ENCODE peak calls at places on chromosomes 3 and 15, in seven cellular contexts. P, F, T, G, U, H and V are unnamed samples.
A peak's percentile ranks its signal among the peaks of the same experiment; 100 is the strongest.

GRCh38 chr3:179037361-179037760 is 34.2 kb downstream of the ZMAT3 start:
- DNase-seq in H (peak; percentile 78), F (peak; percentile 48), U (no peak), G (peak; percentile 48), P (peak; percentile 77), T (peak; percentile 53), V (no peak)

GRCh38 chr3:136929984-136930671 is 27.7 kb upstream of the IL20RB start:
- DNase-seq in U (peak; percentile 45), G (peak; percentile 53), H (no peak), F (peak; percentile 44), P (peak; percentile 63), T (peak; percentile 65), V (peak; percentile 46)

GRCh38 chr3:139654637-139655365 is 23.0 kb downstream of the NMNAT3 start:
- DNase-seq in H (no peak), U (no peak), P (no peak), F (no peak), T (no peak), G (no peak), V (no peak)

GRCh38 chr3:12638105-12638504 is 25.8 kb downstream of the RAF1 start:
- DNase-seq in P (peak; percentile 25), T (no peak), F (no peak), U (no peak), H (no peak), G (no peak), V (no peak)

GRCh38 chr3:51353566-51354140 is 31.4 kb upstream of the MANF start:
- DNase-seq in T (no peak), F (no peak), U (no peak), P (no peak), G (no peak), H (no peak), V (no peak)

GRCh38 chr3:12235691-12236090 is 53.2 kb upstream of the PPARG start:
- DNase-seq in P (peak; percentile 71), T (no peak), F (no peak), G (no peak), U (peak; percentile 9), H (no peak), V (no peak)

GRCh38 chr15:94324117-94324826 is 92.9 kb downstream of the MCTP2 start:
- DNase-seq in F (peak; percentile 21), T (peak; percentile 20), P (peak; percentile 77), H (no peak), G (no peak), U (peak; percentile 83), V (no peak)

GRCh38 chr3:10423171-10423882 is 82.1 kb downstream of the ATP2B2 start:
- DNase-seq in G (no peak), U (no peak), P (no peak), F (no peak), T (no peak), H (no peak), V (no peak)

GRCh38 chr3:134322286-134322685 is 52.0 kb downstream of the AMOTL2 start:
- DNase-seq in T (no peak), G (no peak), U (no peak), H (no peak), F (no peak), P (no peak), V (no peak)

GRCh38 chr3:69370156-69370944 is 15.5 kb downstream of the FRMD4B start:
- DNase-seq in H (peak; percentile 95), F (peak; percentile 69), T (peak; percentile 79), G (peak; percentile 88), P (no peak), U (no peak), V (peak; percentile 46)

GRCh38 chr15:57146394-57147140 is 228.1 kb downstream of the TCF12 start:
- DNase-seq in F (no peak), G (no peak), H (no peak), T (peak; percentile 27), U (peak; percentile 77), P (peak; percentile 62), V (no peak)

GRCh38 chr3:133376805-133377204 is 23.1 kb upstream of the BFSP2 start:
- DNase-seq in F (no peak), P (no peak), T (no peak), G (no peak), U (peak; percentile 13), H (no peak), V (no peak)

GRCh38 chr3:190970560-190970959 is 108.1 kb upstream of the GMNC start:
- DNase-seq in T (no peak), P (no peak), H (no peak), U (no peak), F (no peak), G (no peak), V (no peak)

GRCh38 chr15:74201656-74202420 is 749 bp downstream of the STRA6 start:
- DNase-seq in H (no peak), U (no peak), T (no peak), P (peak; percentile 41), G (no peak), F (no peak), V (no peak)

GRCh38 chr3:175260145-175260794 is 401.1 kb downstream of the NAALADL2 start:
- DNase-seq in U (no peak), G (no peak), P (peak; percentile 19), H (no peak), T (no peak), F (no peak), V (no peak)

GRCh38 chr3:51355891-51356578 is 29.1 kb upstream of the MANF start:
- DNase-seq in F (no peak), T (no peak), U (no peak), P (no peak), H (no peak), G (no peak), V (no peak)

GRCh38 chr3:16512435-16513140 is 911 bp downstream of the RFTN1 start:
- DNase-seq in G (peak; percentile 67), H (peak; percentile 91), F (peak; percentile 41), P (no peak), T (peak; percentile 58), U (no peak), V (peak; percentile 41)

GRCh38 chr3:184361532-184361931 is at the start of the genes CLCN2 and POLR2H:
- DNase-seq in G (peak; percentile 54), H (no peak), F (peak; percentile 64), T (peak; percentile 65), P (peak; percentile 63), U (peak; percentile 73), V (no peak)

GRCh38 chr15:32982001-32982400 is 212.5 kb downstream of the FMN1 start:
- DNase-seq in U (peak; percentile 40), G (no peak), F (no peak), T (no peak), H (no peak), P (no peak), V (no peak)

GRCh38 chr3:50422153-50422552 is 62.8 kb upstream of the TMEM115 start:
- DNase-seq in G (no peak), H (no peak), P (no peak), U (no peak), T (no peak), F (no peak), V (no peak)

GRCh38 chr3:143578810-143579425 is 269.4 kb downstream of the SLC9A9 start:
- DNase-seq in U (peak; percentile 39), F (no peak), G (no peak), H (no peak), T (no peak), P (no peak), V (no peak)

GRCh38 chr3:52891615-52892081 is 5.7 kb downstream of the STIMATE start:
- DNase-seq in P (no peak), H (no peak), G (no peak), T (no peak), U (no peak), F (no peak), V (no peak)

GRCh38 chr15:37135225-37135624 is 34.9 kb upstream of the MEIS2 start:
- DNase-seq in H (no peak), U (peak; percentile 37), P (peak; percentile 22), T (no peak), F (no peak), G (no peak), V (no peak)

DNA sequence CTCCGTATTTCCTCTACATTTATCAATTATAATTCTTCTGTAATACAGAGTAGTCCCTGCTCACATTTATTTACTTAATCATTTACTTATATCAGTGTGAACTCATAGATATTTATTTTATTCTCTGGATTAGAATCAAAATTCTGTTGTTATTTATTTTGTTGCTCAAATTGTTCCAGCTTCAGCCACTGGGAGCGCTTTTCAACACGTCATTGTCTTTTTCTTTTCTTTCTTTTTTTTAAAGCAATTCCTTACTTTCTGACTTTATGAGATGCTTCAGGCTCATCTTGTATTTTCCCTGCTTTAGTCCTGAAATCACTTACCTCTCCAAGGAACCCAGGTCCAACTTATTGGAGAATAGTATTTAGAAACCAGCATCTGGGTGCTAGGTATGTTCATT is 53.4 kb downstream of the GLCE start:
- DNase-seq in T (no peak), U (no peak), P (no peak), G (no peak), F (no peak), H (no peak), V (no peak)
- H3K9me3 ChIP-seq in T (no peaks in the 10 kb centered on the region), U (no peaks in the 10 kb centered on the region), P (peaks cover 3% of the 10 kb centered on the region), G (no peaks in the 10 kb centered on the region), F (no peaks in the 10 kb centered on the region), H (no peaks in the 10 kb centered on the region), V (no peaks in the 10 kb centered on the region)

DNA sequence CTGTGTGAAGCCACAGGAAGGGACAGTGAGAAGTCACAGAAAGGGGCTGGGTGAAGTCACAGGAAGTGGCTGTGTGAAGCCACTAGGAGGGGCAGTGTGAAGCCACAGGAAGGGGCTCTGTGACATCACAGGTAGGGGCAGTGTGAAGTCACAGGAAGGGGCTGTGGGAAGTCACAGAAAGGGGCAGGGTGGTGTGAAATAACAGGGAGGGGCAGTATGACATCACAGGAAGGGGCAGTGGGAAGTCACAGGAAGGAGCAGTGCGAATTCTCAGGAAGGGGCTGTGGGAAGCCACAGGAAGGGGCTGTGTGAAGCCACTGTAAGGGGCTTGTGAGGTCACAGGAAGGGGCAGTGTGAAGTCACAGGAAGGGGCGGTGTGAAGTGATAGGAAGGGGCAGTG is 35.9 kb downstream of the GASK1A start:
- DNase-seq in T (no peak), F (no peak), H (no peak), U (no peak), G (no peak), P (no peak), V (no peak)
- H3K9me3 ChIP-seq in T (no peaks in the 10 kb centered on the region), F (no peaks in the 10 kb centered on the region), H (peaks cover 48% of the 10 kb centered on the region), U (no peaks in the 10 kb centered on the region), G (no peaks in the 10 kb centered on the region), P (no peaks in the 10 kb centered on the region), V (no peaks in the 10 kb centered on the region)

DNA sequence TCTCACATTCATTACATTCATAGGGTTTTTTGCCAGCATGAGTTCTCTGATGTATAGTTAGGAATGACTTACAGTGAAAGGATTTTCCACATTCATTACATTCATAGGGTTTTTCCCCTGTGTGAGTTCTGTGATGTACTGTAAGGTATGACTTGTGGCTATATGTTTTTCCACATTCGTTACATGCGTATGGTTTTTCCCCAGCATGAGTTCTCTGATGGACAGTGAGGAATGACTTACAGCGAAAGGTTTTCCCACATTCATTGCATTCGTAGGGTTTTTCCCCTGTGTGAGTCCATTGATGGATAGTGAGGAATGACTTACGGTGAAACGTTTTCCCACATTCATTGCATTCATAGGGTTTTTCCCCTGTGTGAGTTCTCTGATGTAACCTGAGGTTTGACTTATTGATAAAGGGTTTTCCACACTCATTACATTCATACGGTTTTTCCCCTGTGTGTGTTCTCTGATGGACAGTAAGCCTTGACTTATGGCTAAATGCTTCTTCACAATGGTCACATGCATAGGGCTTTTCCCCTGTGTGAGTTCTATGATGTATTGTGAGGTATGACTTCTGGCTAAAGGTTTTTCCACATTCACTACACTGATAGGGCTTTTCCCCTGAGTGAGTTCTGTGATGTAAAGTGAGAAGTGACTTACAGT is 47.4 kb downstream of the ZNF717 start:
- DNase-seq in P (peak; percentile 38), H (no peak), T (no peak), F (no peak), U (peak; percentile 2), G (no peak), V (no peak)
- H3K9me3 ChIP-seq in P (peaks cover 92% of the 10 kb centered on the region), H (peaks cover 100% of the 10 kb centered on the region), T (peaks cover 78% of the 10 kb centered on the region), F (peaks cover 74% of the 10 kb centered on the region), U (no peaks in the 10 kb centered on the region), G (peaks cover 100% of the 10 kb centered on the region), V (peaks cover 9% of the 10 kb centered on the region)

GRCh38 chr3:180888992-180889560 is 23.4 kb upstream of the FXR1 start:
- DNase-seq in P (no peak), T (no peak), H (no peak), U (no peak), G (no peak), F (no peak), V (no peak)
- H3K9me3 ChIP-seq in P (peaks cover 20% of the 10 kb centered on the region), T (peaks cover 11% of the 10 kb centered on the region), H (peaks cover 29% of the 10 kb centered on the region), U (no peaks in the 10 kb centered on the region), G (peaks cover 26% of the 10 kb centered on the region), F (peaks cover 14% of the 10 kb centered on the region), V (peaks cover 23% of the 10 kb centered on the region)